ENCODE peak calls at places on chromosomes 7 and 10, in four cellular contexts. One of them, this sample, is unnamed.

GRCh38 chr10:50937230-50937907 is 51.9 kb upstream of the A1CF start:
- DNase-seq in mucosa of descending colon: no peak
- DNase-seq in astrocyte of the hippocampus: peak
- DNase-seq in AG04450: peak
- DNase-seq in this sample: no peak

GRCh38 chr10:101879456-101880189 is 36.0 kb upstream of the KCNIP2 start:
- DNase-seq in mucosa of descending colon: no peak
- DNase-seq in astrocyte of the hippocampus: peak
- DNase-seq in AG04450: peak
- DNase-seq in this sample: no peak

GRCh38 chr10:72730462-72730861 is 38.5 kb downstream of the MCU start:
- DNase-seq in mucosa of descending colon: no peak
- DNase-seq in astrocyte of the hippocampus: no peak
- DNase-seq in AG04450: no peak
- DNase-seq in this sample: no peak

GRCh38 chr7:47582748-47583740 is 1.1 kb upstream of the TNS3 start:
- DNase-seq in mucosa of descending colon: no peak
- DNase-seq in astrocyte of the hippocampus: peak
- DNase-seq in AG04450: no peak
- DNase-seq in this sample: no peak

GRCh38 chr10:49594594-49594993 is 15.5 kb upstream of the SLC18A3 start:
- DNase-seq in mucosa of descending colon: no peak
- DNase-seq in astrocyte of the hippocampus: peak
- DNase-seq in AG04450: peak
- DNase-seq in this sample: peak

GRCh38 chr10:97320480-97321031 is 1.5 kb downstream of the FRAT1 start:
- DNase-seq in mucosa of descending colon: peak
- DNase-seq in astrocyte of the hippocampus: no peak
- DNase-seq in AG04450: no peak
- DNase-seq in this sample: peak

GRCh38 chr10:69769395-69769989 is 32.2 kb upstream of the COL13A1 start:
- DNase-seq in mucosa of descending colon: no peak
- DNase-seq in astrocyte of the hippocampus: peak
- DNase-seq in AG04450: peak
- DNase-seq in this sample: peak

GRCh38 chr7:100629117-100629711 is 12.1 kb downstream of the TFR2 start:
- DNase-seq in mucosa of descending colon: no peak
- DNase-seq in astrocyte of the hippocampus: no peak
- DNase-seq in AG04450: no peak
- DNase-seq in this sample: peak

GRCh38 chr7:32680259-32681173 is 185.2 kb downstream of the AVL9 start:
- DNase-seq in mucosa of descending colon: no peak
- DNase-seq in astrocyte of the hippocampus: peak
- DNase-seq in AG04450: no peak
- DNase-seq in this sample: peak

GRCh38 chr7:3336042-3336665 is 35.1 kb downstream of the SDK1 start:
- DNase-seq in mucosa of descending colon: no peak
- DNase-seq in astrocyte of the hippocampus: no peak
- DNase-seq in AG04450: no peak
- DNase-seq in this sample: no peak

GRCh38 chr7:44761207-44762161 is 12.8 kb downstream of the ZMIZ2 start:
- DNase-seq in mucosa of descending colon: peak
- DNase-seq in astrocyte of the hippocampus: no peak
- DNase-seq in AG04450: no peak
- DNase-seq in this sample: peak

GRCh38 chr10:68135922-68136718 is 26.8 kb downstream of the MYPN start:
- DNase-seq in mucosa of descending colon: no peak
- DNase-seq in astrocyte of the hippocampus: peak
- DNase-seq in AG04450: no peak
- DNase-seq in this sample: no peak

GRCh38 chr10:129772472-129773358 is 191.4 kb downstream of the EBF3 start:
- DNase-seq in mucosa of descending colon: no peak
- DNase-seq in astrocyte of the hippocampus: no peak
- DNase-seq in AG04450: no peak
- DNase-seq in this sample: no peak

GRCh38 chr7:111763221-111763791 is 201.0 kb upstream of the IMMP2L start:
- DNase-seq in mucosa of descending colon: no peak
- DNase-seq in astrocyte of the hippocampus: peak
- DNase-seq in AG04450: peak
- DNase-seq in this sample: no peak

GRCh38 chr10:125269716-125270115 is 109.4 kb upstream of the CTBP2 start:
- DNase-seq in mucosa of descending colon: no peak
- DNase-seq in astrocyte of the hippocampus: no peak
- DNase-seq in AG04450: no peak
- DNase-seq in this sample: no peak

GRCh38 chr7:157641866-157642265 is 305.1 kb downstream of the DNAJB6 start:
- DNase-seq in mucosa of descending colon: no peak
- DNase-seq in astrocyte of the hippocampus: no peak
- DNase-seq in AG04450: no peak
- DNase-seq in this sample: no peak

GRCh38 chr7:141788296-141788695 is 1.7 kb upstream of the TAS2R5 start:
- DNase-seq in mucosa of descending colon: no peak
- DNase-seq in astrocyte of the hippocampus: no peak
- DNase-seq in AG04450: no peak
- DNase-seq in this sample: no peak

GRCh38 chr7:133859191-133859590 is 267.9 kb upstream of the LRGUK start:
- DNase-seq in mucosa of descending colon: no peak
- DNase-seq in astrocyte of the hippocampus: no peak
- DNase-seq in AG04450: no peak
- DNase-seq in this sample: no peak

GRCh38 chr10:77442790-77443189 is 194.8 kb downstream of the KCNMA1 start:
- DNase-seq in mucosa of descending colon: no peak
- DNase-seq in astrocyte of the hippocampus: no peak
- DNase-seq in AG04450: no peak
- DNase-seq in this sample: no peak

GRCh38 chr7:106417273-106417902 is 132.6 kb upstream of the NAMPT start:
- DNase-seq in mucosa of descending colon: no peak
- DNase-seq in astrocyte of the hippocampus: no peak
- DNase-seq in AG04450: no peak
- DNase-seq in this sample: no peak

GRCh38 chr10:119734396-119735332 is 8.8 kb downstream of the INPP5F start:
- DNase-seq in mucosa of descending colon: no peak
- DNase-seq in astrocyte of the hippocampus: peak
- DNase-seq in AG04450: no peak
- DNase-seq in this sample: no peak